ENCODE peak calls at places on chromosomes 5 and 9, in four cellular contexts. One of them, this sample, is unnamed.

GRCh38 chr5:109479260-109479860 is 69.6 kb upstream of the PJA2 start:
- DNase-seq in DMS 273 treated with DMSO at 0.1 percent for 48 hours: peak
- DNase-seq in kidney epithelial cell: no peak
- DNase-seq in GM04504: no peak
- DNase-seq in this sample: no peak

GRCh38 chr5:131857388-131857787 is 60.6 kb upstream of the FNIP1 start:
- DNase-seq in GM04504: no peak
- DNase-seq in DMS 273 treated with DMSO at 0.1 percent for 48 hours: no peak
- DNase-seq in kidney epithelial cell: no peak
- DNase-seq in this sample: no peak

GRCh38 chr9:68808481-68808880 is 103.4 kb downstream of the PIP5K1B start:
- DNase-seq in GM04504: no peak
- DNase-seq in kidney epithelial cell: no peak
- DNase-seq in DMS 273 treated with DMSO at 0.1 percent for 48 hours: no peak
- DNase-seq in this sample: no peak

GRCh38 chr9:6564370-6564769 is 81.2 kb downstream of the GLDC start:
- DNase-seq in DMS 273 treated with DMSO at 0.1 percent for 48 hours: no peak
- DNase-seq in GM04504: no peak
- DNase-seq in kidney epithelial cell: no peak
- DNase-seq in this sample: no peak

GRCh38 chr5:73205309-73205708 is 32.3 kb downstream of the TMEM174 start:
- DNase-seq in GM04504: no peak
- DNase-seq in kidney epithelial cell: no peak
- DNase-seq in DMS 273 treated with DMSO at 0.1 percent for 48 hours: no peak
- DNase-seq in this sample: no peak

GRCh38 chr5:43232943-43233833 is 41.2 kb downstream of the NIM1K start:
- DNase-seq in kidney epithelial cell: no peak
- DNase-seq in DMS 273 treated with DMSO at 0.1 percent for 48 hours: no peak
- DNase-seq in GM04504: no peak
- DNase-seq in this sample: no peak

GRCh38 chr5:133317558-133317957 is 265.7 kb downstream of the HSPA4 start:
- DNase-seq in kidney epithelial cell: no peak
- DNase-seq in DMS 273 treated with DMSO at 0.1 percent for 48 hours: no peak
- DNase-seq in GM04504: no peak
- DNase-seq in this sample: no peak

GRCh38 chr5:39780341-39780740 is 355.6 kb upstream of the DAB2 start:
- DNase-seq in kidney epithelial cell: no peak
- DNase-seq in GM04504: no peak
- DNase-seq in DMS 273 treated with DMSO at 0.1 percent for 48 hours: no peak
- DNase-seq in this sample: no peak

GRCh38 chr5:179422840-179423523 is 77.7 kb upstream of the ADAMTS2 start:
- DNase-seq in DMS 273 treated with DMSO at 0.1 percent for 48 hours: no peak
- DNase-seq in kidney epithelial cell: no peak
- DNase-seq in GM04504: no peak
- DNase-seq in this sample: no peak

GRCh38 chr9:115106642-115107041 is 11.3 kb downstream of the TNC start:
- DNase-seq in kidney epithelial cell: no peak
- DNase-seq in GM04504: no peak
- DNase-seq in DMS 273 treated with DMSO at 0.1 percent for 48 hours: peak
- DNase-seq in this sample: no peak

GRCh38 chr9:75001719-75002421 is 26.2 kb downstream of the CARNMT1 start:
- DNase-seq in DMS 273 treated with DMSO at 0.1 percent for 48 hours: peak
- DNase-seq in GM04504: peak
- DNase-seq in kidney epithelial cell: peak
- DNase-seq in this sample: no peak

GRCh38 chr5:73867344-73868335 is 241.6 kb downstream of the ARHGEF28 start:
- DNase-seq in DMS 273 treated with DMSO at 0.1 percent for 48 hours: no peak
- DNase-seq in GM04504: peak
- DNase-seq in kidney epithelial cell: no peak
- DNase-seq in this sample: no peak

GRCh38 chr9:22649384-22649783 is 202.8 kb downstream of the DMRTA1 start:
- DNase-seq in GM04504: no peak
- DNase-seq in kidney epithelial cell: no peak
- DNase-seq in DMS 273 treated with DMSO at 0.1 percent for 48 hours: no peak
- DNase-seq in this sample: no peak

GRCh38 chr5:112917453-112918005 is 4.5 kb downstream of the REEP5 start:
- DNase-seq in DMS 273 treated with DMSO at 0.1 percent for 48 hours: no peak
- DNase-seq in GM04504: no peak
- DNase-seq in kidney epithelial cell: no peak
- DNase-seq in this sample: peak

GRCh38 chr9:698276-698675 is 143.2 kb upstream of the DMRT1 start:
- DNase-seq in kidney epithelial cell: no peak
- DNase-seq in DMS 273 treated with DMSO at 0.1 percent for 48 hours: no peak
- DNase-seq in GM04504: no peak
- DNase-seq in this sample: no peak

GRCh38 chr9:134597041-134597913 is 44.3 kb upstream of the COL5A1 start:
- DNase-seq in DMS 273 treated with DMSO at 0.1 percent for 48 hours: no peak
- DNase-seq in kidney epithelial cell: no peak
- DNase-seq in GM04504: no peak
- DNase-seq in this sample: no peak